ENCODE peak calls at places on chromosomes 7 and 10, in five cellular contexts. O, A, C, K and G are unnamed samples.

GRCh38 chr7:102286237-102287081 is at the start of gene SH2B2:
- DNase-seq in K (no peak), A (peak; percentile 51), C (peak; percentile 59), O (peak; percentile 16), G (no peak)

GRCh38 chr10:78919111-78919966 is 149.4 kb upstream of the ZMIZ1 start:
- DNase-seq in O (no peak), C (no peak), K (no peak), A (no peak), G (no peak)

GRCh38 chr10:4073912-4074311 is 288.9 kb upstream of the KLF6 start:
- DNase-seq in C (no peak), K (no peak), O (no peak), A (no peak), G (no peak)

GRCh38 chr7:28701731-28702130 is 256.4 kb downstream of the TRIL start:
- DNase-seq in K (no peak), A (no peak), O (no peak), C (no peak), G (no peak)

GRCh38 chr10:127848226-127848625 is 44.5 kb downstream of the CLRN3 start:
- DNase-seq in A (no peak), K (no peak), O (no peak), C (no peak), G (no peak)

GRCh38 chr7:69782917-69783684 is 184.8 kb downstream of the AUTS2 start:
- DNase-seq in K (peak; percentile 73), O (peak; percentile 29), A (peak; percentile 48), C (no peak), G (no peak)

GRCh38 chr10:87734987-87735827 is 75.5 kb downstream of the PAPSS2 start:
- DNase-seq in C (no peak), O (peak; percentile 15), K (no peak), A (peak; percentile 2), G (no peak)

GRCh38 chr10:84296071-84296981 is 32.1 kb upstream of the CCSER2 start:
- DNase-seq in O (no peak), C (no peak), A (no peak), K (no peak), G (no peak)

GRCh38 chr7:156604311-156604710 is 36.3 kb upstream of the RNF32 start:
- DNase-seq in K (no peak), C (no peak), A (no peak), O (no peak), G (no peak)

GRCh38 chr10:122878799-122879338 is 512 bp downstream of the FAM24B start:
- DNase-seq in A (peak; percentile 0), K (no peak), O (no peak), C (no peak), G (no peak)

GRCh38 chr7:77226357-77226839 is 26.8 kb upstream of the FGL2 start:
- DNase-seq in A (no peak), C (no peak), K (no peak), O (no peak), G (no peak)

GRCh38 chr10:29501692-29502091 is 133.1 kb downstream of the SVIL start:
- DNase-seq in A (no peak), O (peak; percentile 52), K (no peak), C (no peak), G (no peak)

GRCh38 chr10:62584216-62584615 is 210.0 kb downstream of the ZNF365 start:
- DNase-seq in O (peak; percentile 81), A (no peak), C (no peak), K (no peak), G (no peak)

GRCh38 chr7:43265139-43265538 is 152.7 kb downstream of the HECW1 start:
- DNase-seq in O (no peak), C (no peak), A (no peak), K (no peak), G (no peak)

GRCh38 chr10:1134156-1134555 is 78.0 kb downstream of the WDR37 start:
- DNase-seq in C (no peak), K (no peak), A (no peak), O (no peak), G (no peak)

GRCh38 chr7:121337398-121337797 is 8.6 kb downstream of the WNT16 start:
- DNase-seq in K (peak; percentile 6), O (no peak), C (no peak), A (no peak), G (no peak)

GRCh38 chr10:69384320-69384719 is 32.4 kb downstream of the TACR2 start:
- DNase-seq in A (no peak), C (no peak), O (no peak), K (no peak), G (no peak)

GRCh38 chr10:51510231-51510630 is 189.2 kb downstream of the CSTF2T start:
- DNase-seq in C (no peak), A (no peak), O (no peak), K (no peak), G (no peak)

GRCh38 chr7:35416568-35416967 is 162.7 kb upstream of the TBX20 start:
- DNase-seq in K (no peak), C (no peak), A (no peak), O (no peak), G (no peak)

GRCh38 chr7:105521027-105521730 is 892 bp downstream of the PUS7 start:
- DNase-seq in K (no peak), C (peak; percentile 33), A (peak; percentile 71), O (no peak), G (peak; percentile 4)

GRCh38 chr10:30351502-30351901 is 2.4 kb upstream of the MTPAP start:
- DNase-seq in O (no peak), C (no peak), A (no peak), K (no peak), G (no peak)

GRCh38 chr10:30985552-30985951 is 46.1 kb downstream of the ZNF438 start:
- DNase-seq in A (no peak), K (no peak), C (no peak), O (no peak), G (no peak)

GRCh38 chr10:6030940-6031339 is 31.2 kb downstream of the IL2RA start:
- DNase-seq in O (no peak), C (no peak), A (no peak), K (no peak), G (no peak)

GRCh38 chr7:50613473-50613872 is 48.3 kb upstream of the DDC start:
- DNase-seq in O (no peak), K (no peak), A (no peak), C (no peak), G (no peak)

GRCh38 chr10:23146069-23146657 is 45.9 kb upstream of the PTF1A start:
- DNase-seq in O (no peak), C (no peak), A (peak; percentile 7), K (no peak), G (no peak)

GRCh38 chr10:89032141-89032814 is 41.7 kb downstream of the FAS start:
- DNase-seq in C (no peak), O (peak; percentile 52), A (no peak), K (no peak), G (no peak)

GRCh38 chr10:35517431-35518181 is 87.5 kb upstream of the GJD4 start:
- DNase-seq in C (no peak), A (no peak), K (no peak), O (no peak), G (no peak)

GRCh38 chr10:61500460-61500859 is 47.3 kb upstream of the TMEM26 start:
- DNase-seq in C (no peak), K (no peak), A (no peak), O (no peak), G (no peak)

GRCh38 chr7:30880090-30880704 is 31.5 kb upstream of the AQP1 start:
- DNase-seq in O (no peak), A (no peak), C (no peak), K (no peak), G (no peak)

GRCh38 chr7:4144801-4145470 is 537.2 kb upstream of the FOXK1 start:
- DNase-seq in K (no peak), C (peak; percentile 50), A (no peak), O (no peak), G (no peak)